ENCODE peak calls at places on chromosome 6, in nine cellular contexts. P, Z, M, G, X, F, B, W and N are unnamed samples.

GRCh38 chr6:38588631-38589366 is 50.9 kb downstream of the BTBD9 start:
- DNase-seq in P (no peak), Z (no peak), M (no peak), G (peak), X (no peak), F (peak), B (peak), W (no peak), N (peak)

GRCh38 chr6:105429676-105430075 is 26.8 kb upstream of the PREP start:
- DNase-seq in P (no peak), Z (no peak), M (no peak), G (no peak), X (no peak), F (no peak), B (no peak), W (no peak), N (peak)

GRCh38 chr6:165308926-165309731 is at the start of gene C6orf118:
- DNase-seq in P (no peak), Z (no peak), M (peak), G (peak), X (peak), F (no peak), B (peak), W (peak), N (no peak)

GRCh38 chr6:161300823-161301222 is 27.0 kb upstream of the AGPAT4 start:
- DNase-seq in P (no peak), Z (no peak), M (no peak), G (peak), X (no peak), F (no peak), B (no peak), W (no peak), N (no peak)

GRCh38 chr6:32522302-32523047 is 7.6 kb downstream of the HLA-DRB5 start:
- DNase-seq in P (no peak), Z (no peak), M (no peak), G (no peak), X (no peak), F (no peak), B (no peak), W (no peak), N (no peak)

GRCh38 chr6:70663881-70664466 is 3.7 kb upstream of the SMAP1 start:
- DNase-seq in P (no peak), Z (no peak), M (no peak), G (no peak), X (no peak), F (no peak), B (no peak), W (no peak), N (no peak)

GRCh38 chr6:6775074-6775473 is 186.6 kb downstream of the LY86 start:
- DNase-seq in P (no peak), Z (no peak), M (no peak), G (no peak), X (no peak), F (no peak), B (no peak), W (no peak), N (no peak)

GRCh38 chr6:65229768-65230167 is 477.3 kb downstream of the EYS start:
- DNase-seq in P (no peak), Z (no peak), M (no peak), G (peak), X (no peak), F (peak), B (no peak), W (no peak), N (no peak)

GRCh38 chr6:100553243-100553642 is 88.5 kb upstream of the SIM1 start:
- DNase-seq in P (no peak), Z (no peak), M (no peak), G (no peak), X (no peak), F (no peak), B (no peak), W (no peak), N (no peak)

GRCh38 chr6:90484903-90485302 is 102.0 kb downstream of the MAP3K7 start:
- DNase-seq in P (no peak), Z (no peak), M (no peak), G (no peak), X (no peak), F (no peak), B (peak), W (no peak), N (no peak)

GRCh38 chr6:167976708-167977107 is 20.8 kb upstream of the KIF25 start:
- DNase-seq in P (no peak), Z (no peak), M (no peak), G (no peak), X (no peak), F (no peak), B (no peak), W (no peak), N (no peak)

GRCh38 chr6:145427232-145427631 is 308.1 kb downstream of the EPM2A start:
- DNase-seq in P (no peak), Z (no peak), M (no peak), G (no peak), X (no peak), F (no peak), B (no peak), W (no peak), N (no peak)

GRCh38 chr6:34147906-34148701 is 2.2 kb upstream of the GRM4 start:
- DNase-seq in P (no peak), Z (no peak), M (no peak), G (no peak), X (no peak), F (no peak), B (no peak), W (no peak), N (no peak)

GRCh38 chr6:97669191-97669651 is 386.2 kb upstream of the MMS22L start:
- DNase-seq in P (no peak), Z (no peak), M (peak), G (peak), X (no peak), F (no peak), B (no peak), W (peak), N (no peak)

GRCh38 chr6:28353981-28354676 is 4.4 kb downstream of the ZKSCAN3 start:
- DNase-seq in P (no peak), Z (no peak), M (no peak), G (peak), X (no peak), F (peak), B (no peak), W (no peak), N (no peak)

GRCh38 chr6:42960243-42961019 is at the start of gene GNMT:
- DNase-seq in P (peak), Z (no peak), M (peak), G (peak), X (peak), F (peak), B (no peak), W (peak), N (peak)